ENCODE peak calls at places on chromosomes 5 and 9, in nine cellular contexts. V is HCT116, S is HL-60, Y is stomach, B is esophagus muscularis mucosa, M is spleen, J is breast epithelium, R is H1, X is prostate gland. C is an unnamed sample.

GRCh38 chr9:124665391-124666058 is 105.6 kb downstream of the NR6A1 start:
- DNase-seq in J (no peak), S (no peak), R (no peak), V (no peak), Y (no peak), B (no peak), M (no peak), X (no peak), C (no peak)

GRCh38 chr9:83327323-83327722 is 210.9 kb downstream of the FRMD3 start:
- DNase-seq in M (no peak), R (no peak), B (no peak), J (no peak), S (no peak), V (no peak), X (no peak), Y (no peak), C (no peak)

GRCh38 chr9:32264171-32264862 is 120.1 kb upstream of the ACO1 start:
- DNase-seq in B (no peak), J (no peak), X (no peak), S (no peak), R (peak; percentile 10), Y (no peak), M (no peak), V (no peak), C (no peak)

GRCh38 chr9:129701549-129701948 is 36.1 kb downstream of the PRRX2 start:
- DNase-seq in M (no peak), S (no peak), J (no peak), Y (no peak), R (no peak), X (no peak), B (no peak), V (no peak), C (no peak)

GRCh38 chr5:75152861-75153260 is 83.8 kb downstream of the ANKRD31 start:
- DNase-seq in B (no peak), S (no peak), V (no peak), Y (peak; percentile 35), X (no peak), R (no peak), M (no peak), J (no peak), C (no peak)

GRCh38 chr5:61234019-61234418 is 71.8 kb upstream of the SMIM15 start:
- DNase-seq in B (no peak), X (no peak), J (no peak), M (no peak), V (no peak), R (no peak), Y (no peak), S (no peak), C (no peak)

GRCh38 chr9:78997296-78997695 is 574.5 kb upstream of the TLE4 start:
- DNase-seq in J (no peak), R (no peak), X (no peak), M (no peak), Y (no peak), V (no peak), B (no peak), S (no peak), C (no peak)

GRCh38 chr5:78499485-78499884 is 139.1 kb downstream of the SCAMP1 start:
- DNase-seq in Y (no peak), V (no peak), J (no peak), R (no peak), M (no peak), X (no peak), B (peak; percentile 26), S (no peak), C (no peak)

GRCh38 chr5:76579166-76579765 is 43.9 kb downstream of the F2RL2 start:
- DNase-seq in X (no peak), R (no peak), B (no peak), V (no peak), M (no peak), S (no peak), Y (no peak), J (no peak), C (no peak)

GRCh38 chr5:73213566-73213998 is 40.6 kb downstream of the TMEM174 start:
- DNase-seq in B (peak; percentile 62), V (no peak), S (no peak), M (no peak), J (no peak), X (no peak), R (no peak), Y (no peak), C (no peak)

GRCh38 chr5:35854248-35854647 is 2.4 kb upstream of the IL7R start:
- DNase-seq in Y (no peak), V (no peak), R (no peak), X (no peak), S (no peak), M (no peak), B (no peak), J (no peak), C (peak; percentile 21)

GRCh38 chr5:68898961-68899471 is 194.8 kb upstream of the SLC30A5 start:
- DNase-seq in V (peak; percentile 29), B (no peak), J (no peak), R (peak; percentile 19), S (no peak), M (no peak), X (no peak), Y (no peak), C (no peak)

GRCh38 chr9:135468866-135469521 is 10.6 kb upstream of the PPP1R26 start:
- DNase-seq in R (no peak), X (no peak), B (no peak), V (peak; percentile 76), Y (no peak), M (no peak), J (no peak), S (no peak), C (no peak)

GRCh38 chr5:54315736-54316135 is 5.4 kb upstream of the ARL15 start:
- DNase-seq in R (no peak), J (no peak), M (no peak), S (no peak), X (no peak), B (no peak), V (no peak), Y (no peak), C (no peak)

GRCh38 chr5:135239461-135240282 is 159.4 kb downstream of the MACROH2A1 start:
- DNase-seq in B (peak; percentile 91), V (no peak), R (no peak), S (no peak), Y (peak; percentile 7), J (peak; percentile 12), X (no peak), M (peak; percentile 63), C (no peak)

GRCh38 chr9:2127486-2127885 is 112.3 kb downstream of the SMARCA2 start:
- DNase-seq in X (no peak), R (no peak), J (no peak), B (no peak), Y (no peak), V (no peak), S (no peak), M (no peak), C (no peak)

GRCh38 chr9:129887210-129888084 is 52.2 kb downstream of the USP20 start:
- DNase-seq in B (no peak), X (no peak), S (peak; percentile 62), M (peak; percentile 81), J (no peak), R (no peak), V (no peak), Y (no peak), C (peak; percentile 45)

GRCh38 chr9:130029223-130029583 is 13.8 kb downstream of the FNBP1 start:
- DNase-seq in V (no peak), S (no peak), R (no peak), M (no peak), Y (no peak), B (no peak), J (no peak), X (no peak), C (no peak)

GRCh38 chr9:105360344-105360743 is 87.5 kb upstream of the FSD1L start:
- DNase-seq in X (no peak), Y (no peak), S (no peak), R (no peak), V (no peak), B (no peak), J (no peak), M (no peak), C (no peak)

DNA sequence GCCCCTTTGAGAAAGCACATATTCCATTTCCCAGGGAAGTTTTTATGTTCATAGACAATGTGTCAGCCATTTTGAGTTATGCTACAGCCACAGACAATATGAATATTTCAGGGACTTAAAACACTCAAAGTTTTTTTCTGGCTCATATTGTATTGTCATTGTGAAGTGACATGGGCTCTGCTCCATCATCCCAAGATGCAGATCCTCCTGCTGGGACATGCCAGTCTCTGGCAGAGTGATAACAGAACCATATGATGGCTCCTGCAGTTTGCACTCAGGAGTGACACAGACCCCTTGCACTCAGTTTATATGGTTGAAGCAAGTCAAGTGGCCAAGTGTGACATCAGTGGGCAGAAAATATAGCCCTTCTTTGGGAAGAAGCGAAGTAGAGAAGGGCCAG is 498.4 kb upstream of the TUSC1 start:
- DNase-seq in Y (no peak), S (no peak), J (no peak), M (no peak), R (no peak), V (no peak), B (no peak), X (no peak), C (no peak)
- TF ChIP-seq POLR2AphosphoS5 in Y (no peak), S (no peak), J (no peak), M (no peak), R (no peak), V (no peak), B (no peak), X (no peak), C (no peak)

DNA sequence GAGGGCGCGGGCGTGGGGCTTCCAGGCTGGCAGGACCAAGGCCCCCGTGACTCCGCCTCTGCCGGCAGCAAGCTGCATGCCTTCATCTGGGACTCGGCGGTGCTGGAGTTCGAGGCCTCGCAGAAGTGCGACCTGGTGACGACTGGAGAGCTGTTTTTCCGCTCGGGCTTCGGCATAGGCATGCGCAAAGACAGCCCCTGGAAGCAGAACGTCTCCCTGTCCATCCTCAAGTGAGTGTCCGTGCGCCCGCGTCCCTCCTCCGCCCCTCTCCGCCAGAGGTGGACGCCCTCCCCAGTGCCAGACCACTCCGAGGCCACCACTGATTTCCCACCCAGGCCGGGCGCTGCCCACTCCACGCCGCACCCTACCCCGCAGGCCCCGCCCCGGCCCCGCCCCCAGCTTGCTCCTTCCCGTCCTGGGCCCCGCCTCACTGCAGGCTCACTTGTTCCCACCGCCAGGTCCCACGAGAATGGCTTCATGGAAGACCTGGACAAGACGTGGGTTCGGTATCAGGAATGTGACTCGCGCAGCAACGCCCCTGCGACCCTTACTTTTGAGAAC is 6.7 kb downstream of the LRRC26 start:
- DNase-seq in X (peak; percentile 30), S (no peak), R (no peak), J (no peak), Y (no peak), V (peak; percentile 57), M (no peak), B (no peak), C (no peak)
- H3K27me3 ChIP-seq in X (peaks cover 7% of the 10 kb centered on the region), S (peaks cover 65% of the 10 kb centered on the region), R (peaks cover 84% of the 10 kb centered on the region), J (peaks cover 24% of the 10 kb centered on the region), Y (peaks cover 100% of the 10 kb centered on the region), V (no peaks in the 10 kb centered on the region), M (peaks cover 100% of the 10 kb centered on the region), B (peaks cover 100% of the 10 kb centered on the region), C (peaks cover 100% of the 10 kb centered on the region)

GRCh38 chr9:88813810-88814209 is 177.5 kb upstream of the S1PR3 start:
- DNase-seq in X (no peak), R (no peak), S (no peak), J (no peak), Y (no peak), M (no peak), V (no peak), B (no peak), C (no peak)
- TF ChIP-seq POLR2AphosphoS5 in X (no peak), R (no peak), S (no peak), J (no peak), Y (no peak), M (no peak), V (no peak), B (no peak), C (no peak)

GRCh38 chr5:155728146-155728856 is 598.7 kb upstream of the SGCD start:
- DNase-seq in M (peak; percentile 72), J (peak; percentile 42), V (no peak), S (no peak), R (no peak), B (no peak), X (peak; percentile 54), Y (peak; percentile 26), C (peak; percentile 52)
- H3K27me3 ChIP-seq in M (peaks cover 37% of the 10 kb centered on the region), J (no peaks in the 10 kb centered on the region), V (no peaks in the 10 kb centered on the region), S (peaks cover 28% of the 10 kb centered on the region), R (peaks cover 53% of the 10 kb centered on the region), B (peaks cover 87% of the 10 kb centered on the region), X (no peaks in the 10 kb centered on the region), Y (peaks cover 86% of the 10 kb centered on the region), C (peaks cover 94% of the 10 kb centered on the region)

C was measured in transverse colon.